ENCODE peak calls at places on chromosomes 11 and 22, in seven cellular contexts. E is H1, Y is HepG2, M is K562, X is SK-N-SH, R is HCT116, T is GM12878. G is an unnamed sample.

GRCh38 chr11:41177791-41178190 is 281.7 kb downstream of the LRRC4C start:
- DNase-seq in E (no peak), Y (no peak), M (no peak), X (no peak), R (no peak), T (no peak), G (no peak)

GRCh38 chr11:129021295-129021694 is 78.6 kb upstream of the TP53AIP1 start:
- DNase-seq in E (no peak), Y (no peak), M (no peak), X (no peak), R (no peak), T (no peak), G (no peak)

GRCh38 chr22:29487587-29487986 is 7.6 kb downstream of the NEFH start:
- DNase-seq in E (no peak), Y (no peak), M (no peak), X (no peak), R (no peak), T (no peak), G (no peak)

GRCh38 chr11:11782532-11783110 is 59.2 kb upstream of the USP47 start:
- DNase-seq in E (no peak), Y (no peak), M (no peak), X (no peak), R (no peak), T (no peak), G (no peak)

GRCh38 chr11:130785376-130786110 is 130.7 kb downstream of the SNX19 start:
- DNase-seq in E (no peak), Y (no peak), M (no peak), X (no peak), R (no peak), T (no peak), G (no peak)

GRCh38 chr11:29395555-29396072 is 621.2 kb downstream of the KCNA4 start:
- DNase-seq in E (no peak), Y (no peak), M (no peak), X (no peak), R (no peak), T (no peak), G (no peak)

GRCh38 chr11:128354476-128354875 is 232.9 kb downstream of the ETS1 start:
- DNase-seq in E (no peak), Y (no peak), M (no peak), X (no peak), R (no peak), T (no peak), G (no peak)

GRCh38 chr22:29799217-29799680 is 32.1 kb downstream of the UQCR10 start:
- DNase-seq in E (no peak), Y (peak; percentile 90), M (peak; percentile 72), X (peak; percentile 71), R (peak; percentile 58), T (no peak), G (no peak)

GRCh38 chr11:72230764-72231365 is 6.3 kb downstream of the INPPL1 start:
- DNase-seq in E (no peak), Y (no peak), M (no peak), X (no peak), R (no peak), T (no peak), G (no peak)

GRCh38 chr11:14626650-14627049 is 17.0 kb upstream of the PDE3B start:
- DNase-seq in E (no peak), Y (no peak), M (no peak), X (no peak), R (no peak), T (no peak), G (no peak)

GRCh38 chr22:41367039-41367679 is 14.6 kb upstream of the TEF start:
- DNase-seq in E (no peak), Y (peak; percentile 80), M (peak; percentile 96), X (peak; percentile 91), R (peak; percentile 71), T (no peak), G (no peak)

GRCh38 chr11:65545853-65546216 is 12.3 kb downstream of the LTBP3 start:
- DNase-seq in E (no peak), Y (no peak), M (no peak), X (no peak), R (no peak), T (no peak), G (no peak)

GRCh38 chr22:44729391-44730012 is 22.9 kb upstream of the ARHGAP8 start:
- DNase-seq in E (no peak), Y (no peak), M (no peak), X (peak; percentile 95), R (no peak), T (no peak), G (no peak)

GRCh38 chr11:44600261-44600660 is 34.8 kb downstream of the CD82 start:
- DNase-seq in E (no peak), Y (no peak), M (no peak), X (no peak), R (no peak), T (no peak), G (no peak)

GRCh38 chr22:26168199-26168915 is 905 bp upstream of the SEZ6L start:
- DNase-seq in E (no peak), Y (no peak), M (no peak), X (peak; percentile 57), R (no peak), T (no peak), G (no peak)
- TF ChIP-seq YY1 in E (no peak), Y (no peak), M (no peak), X (no peak), R (no peak), T (no peak), G (no peak)

GRCh38 chr11:3836903-3837302 is 3.9 kb downstream of the RHOG start:
- DNase-seq in E (no peak), Y (no peak), M (peak; percentile 39), X (no peak), R (no peak), T (no peak), G (no peak)
- TF ChIP-seq YY1 in E (no peak), Y (no peak), M (no peak), X (no peak), R (no peak), T (peak; percentile 7), G (no peak)

DNA sequence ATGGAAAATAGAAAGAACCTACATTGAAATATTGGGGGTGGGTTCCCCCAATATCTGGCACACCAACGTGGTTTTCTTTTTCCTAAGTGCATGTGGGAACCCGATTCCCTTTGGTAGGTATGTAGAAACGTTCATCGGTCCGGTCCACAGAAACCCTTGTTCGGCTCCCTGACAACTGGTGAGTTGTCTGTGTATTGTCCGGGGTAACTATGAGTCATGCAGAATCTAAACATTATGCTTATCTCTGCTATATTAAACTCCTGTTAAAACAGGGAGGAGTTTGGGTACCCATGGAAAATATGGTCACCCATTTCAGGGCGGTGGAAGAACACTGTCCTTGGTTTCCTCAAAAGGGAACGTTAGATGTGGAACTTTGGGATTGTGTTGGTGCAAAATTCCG is 25.1 kb upstream of the ALDH3B2 start:
- DNase-seq in E (no peak), Y (no peak), M (no peak), X (no peak), R (no peak), T (no peak), G (no peak)
- TF ChIP-seq YY1 in E (no peak), Y (no peak), M (no peak), X (no peak), R (no peak), T (no peak), G (no peak)

DNA sequence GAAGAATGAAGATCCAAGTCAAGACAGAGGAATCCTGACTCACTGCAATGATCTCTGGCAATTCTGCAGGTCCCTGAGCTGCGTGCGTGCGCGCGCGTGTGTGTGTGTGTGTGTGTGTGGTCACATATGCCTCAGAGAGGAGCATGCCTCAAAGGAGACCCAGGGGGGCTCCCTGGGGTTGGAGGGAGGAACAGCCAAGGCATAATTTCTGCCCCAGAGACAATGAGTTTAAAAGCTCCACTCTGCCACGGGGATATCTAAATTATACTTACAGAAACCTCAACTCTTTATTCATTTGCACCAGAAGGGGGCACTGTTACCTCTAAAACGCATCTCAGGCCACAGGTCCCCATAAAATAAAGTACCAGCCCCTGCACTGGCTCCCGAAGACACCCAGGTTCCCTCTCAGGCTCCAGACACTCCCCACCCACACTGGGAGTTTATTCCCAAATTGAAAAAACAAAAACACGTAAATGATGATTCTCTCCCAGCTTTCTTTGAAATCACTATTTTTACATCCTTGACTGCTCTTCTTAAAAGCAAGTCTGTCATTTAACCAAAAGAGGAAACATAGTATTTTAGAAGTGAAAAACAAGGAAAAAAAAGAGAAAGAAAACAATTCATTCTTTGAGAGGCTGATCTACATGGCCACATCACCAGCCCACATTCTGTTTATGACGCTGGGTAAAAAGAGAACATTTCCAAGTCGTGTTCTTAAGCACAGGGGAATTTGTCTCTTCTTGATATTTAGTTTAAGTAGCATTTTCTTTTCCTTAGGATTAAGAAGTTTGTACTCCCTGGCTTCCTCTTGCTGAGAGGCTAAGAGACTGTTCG is 400.9 kb downstream of the LARGE1 start:
- DNase-seq in E (no peak), Y (peak; percentile 73), M (peak; percentile 17), X (peak; percentile 69), R (no peak), T (peak; percentile 37), G (peak; percentile 32)
- TF ChIP-seq YY1 in E (no peak), Y (no peak), M (no peak), X (no peak), R (no peak), T (peak; percentile 42), G (no peak)

GRCh38 chr22:24105018-24105360 is 76.3 kb upstream of the SUSD2 start:
- DNase-seq in E (no peak), Y (no peak), M (no peak), X (no peak), R (no peak), T (no peak), G (no peak)
- TF ChIP-seq YY1 in E (no peak), Y (no peak), M (no peak), X (no peak), R (no peak), T (no peak), G (no peak)

GRCh38 chr22:49951001-49951677 is 9.4 kb upstream of the PIM3 start:
- DNase-seq in E (no peak), Y (no peak), M (peak; percentile 16), X (no peak), R (no peak), T (no peak), G (no peak)
- TF ChIP-seq YY1 in E (no peak), Y (no peak), M (no peak), X (no peak), R (no peak), T (no peak), G (no peak)